ENCODE peak calls at places on chromosome 1, in five cellular contexts. I is GM23338, E is pons, Y is activated T-cell treated with anti-CD3 and anti-CD28 coated beads for 4 hours, X is memory B cell. A is an unnamed sample.

GRCh38 chr1:43067233-43067745 is 104.8 kb downstream of the EBNA1BP2 start:
- DNase-seq in I (no peak), E (no peak), Y (no peak), X (no peak), A (no peak)

GRCh38 chr1:41435570-41436178 is 48.8 kb downstream of the EDN2 start:
- DNase-seq in I (peak; percentile 72), E (no peak), Y (no peak), X (no peak), A (no peak)

GRCh38 chr1:18937539-18937938 is 18.9 kb downstream of the IFFO2 start:
- DNase-seq in I (no peak), E (no peak), Y (no peak), X (no peak), A (no peak)

GRCh38 chr1:2585318-2586092 is 1.1 kb upstream of the PRXL2B start:
- DNase-seq in I (peak; percentile 72), E (peak; percentile 79), Y (peak; percentile 48), X (peak; percentile 78), A (peak; percentile 6)

GRCh38 chr1:63917571-63918394 is 144.0 kb downstream of the ROR1 start:
- DNase-seq in I (peak; percentile 90), E (no peak), Y (no peak), X (no peak), A (no peak)

GRCh38 chr1:233390842-233391241 is 63.3 kb downstream of the MAP3K21 start:
- DNase-seq in I (no peak), E (no peak), Y (no peak), X (no peak), A (no peak)

GRCh38 chr1:115402753-115403184 is 64.7 kb upstream of the NGF start:
- DNase-seq in I (no peak), E (no peak), Y (no peak), X (no peak), A (no peak)

GRCh38 chr1:116944613-116945012 is 34.9 kb downstream of the PTGFRN start:
- DNase-seq in I (no peak), E (no peak), Y (no peak), X (no peak), A (no peak)

GRCh38 chr1:198267921-198268320 is 111.1 kb downstream of the NEK7 start:
- DNase-seq in I (no peak), E (no peak), Y (no peak), X (no peak), A (no peak)

A was measured in GM04504.